ENCODE peak calls at places on chromosomes 1 and 21, in six cellular contexts. Z, N, T, Y, X and L are unnamed samples.

GRCh38 chr1:155909894-155910293 is 1.3 kb downstream of the RIT1 start:
- DNase-seq in Z (no peak), N (no peak), T (peak), Y (no peak), X (no peak), L (no peak)

GRCh38 chr1:145994391-145995120 is 1.8 kb downstream of the TXNIP start:
- DNase-seq in Z (no peak), N (no peak), T (peak), Y (no peak), X (no peak), L (no peak)

GRCh38 chr1:70008658-70009057 is 196.7 kb downstream of the LRRC40 start:
- DNase-seq in Z (no peak), N (no peak), T (peak), Y (no peak), X (no peak), L (no peak)

GRCh38 chr1:41046347-41046775 is 24.8 kb upstream of the SLFNL1 start:
- DNase-seq in Z (no peak), N (peak), T (no peak), Y (no peak), X (no peak), L (no peak)

GRCh38 chr1:64759968-64760367 is 15.1 kb downstream of the RAVER2 start:
- DNase-seq in Z (no peak), N (no peak), T (no peak), Y (no peak), X (no peak), L (no peak)

GRCh38 chr1:224543453-224543852 is 72.7 kb upstream of the CNIH3 start:
- DNase-seq in Z (no peak), N (no peak), T (peak), Y (peak), X (no peak), L (no peak)

GRCh38 chr1:28141685-28142084 is 34.8 kb downstream of the PTAFR start:
- DNase-seq in Z (no peak), N (no peak), T (no peak), Y (no peak), X (no peak), L (no peak)

GRCh38 chr1:89453123-89453972 is 71.3 kb upstream of the LRRC8B start:
- DNase-seq in Z (no peak), N (no peak), T (no peak), Y (no peak), X (no peak), L (no peak)

GRCh38 chr1:204072951-204073836 is at the start of gene SOX13:
- DNase-seq in Z (peak), N (peak), T (peak), Y (peak), X (peak), L (peak)

GRCh38 chr21:33078907-33079582 is 9.1 kb downstream of the OLIG1 start:
- DNase-seq in Z (no peak), N (no peak), T (peak), Y (peak), X (no peak), L (no peak)

GRCh38 chr1:230303822-230304221 is 122.3 kb downstream of the PGBD5 start:
- DNase-seq in Z (no peak), N (no peak), T (peak), Y (no peak), X (no peak), L (no peak)

GRCh38 chr21:45525910-45526306 is 16.3 kb downstream of the SLC19A1 start:
- DNase-seq in Z (no peak), N (no peak), T (no peak), Y (no peak), X (no peak), L (no peak)

GRCh38 chr1:178774263-178774662 is 49.2 kb downstream of the RALGPS2 start:
- DNase-seq in Z (peak), N (peak), T (peak), Y (no peak), X (no peak), L (no peak)

GRCh38 chr1:30964706-30965105 is 56.1 kb upstream of the SDC3 start:
- DNase-seq in Z (no peak), N (no peak), T (no peak), Y (no peak), X (no peak), L (no peak)

GRCh38 chr1:86616871-86617270 is 70.0 kb downstream of the CLCA4 start:
- DNase-seq in Z (no peak), N (no peak), T (no peak), Y (no peak), X (no peak), L (no peak)

GRCh38 chr1:43549921-43550597 is 19.4 kb downstream of the PTPRF start:
- DNase-seq in Z (peak), N (peak), T (no peak), Y (no peak), X (peak), L (peak)

GRCh38 chr1:85339089-85339488 is 62.7 kb upstream of the BCL10 start:
- DNase-seq in Z (no peak), N (no peak), T (peak), Y (no peak), X (no peak), L (no peak)

GRCh38 chr1:40859017-40859416 is 3.1 kb downstream of the CITED4 start:
- DNase-seq in Z (no peak), N (no peak), T (no peak), Y (no peak), X (no peak), L (no peak)

GRCh38 chr1:230176871-230177411 is 109.9 kb downstream of the GALNT2 start:
- DNase-seq in Z (no peak), N (peak), T (peak), Y (no peak), X (no peak), L (peak)

GRCh38 chr1:174954686-174955669 is 44.8 kb upstream of the CACYBP start:
- DNase-seq in Z (peak), N (peak), T (no peak), Y (no peak), X (no peak), L (no peak)

GRCh38 chr1:85135456-85135798 is 65.4 kb downstream of the SYDE2 start:
- DNase-seq in Z (peak), N (peak), T (no peak), Y (no peak), X (no peak), L (no peak)

GRCh38 chr1:54273837-54274192 is 73.8 kb downstream of the MRPL37 start:
- DNase-seq in Z (no peak), N (peak), T (peak), Y (no peak), X (no peak), L (peak)

GRCh38 chr1:29655945-29656866 is 419.9 kb downstream of the PTPRU start:
- DNase-seq in Z (peak), N (no peak), T (no peak), Y (no peak), X (no peak), L (peak)

GRCh38 chr1:223628858-223629257 is 36.6 kb downstream of the CAPN8 start:
- DNase-seq in Z (no peak), N (no peak), T (no peak), Y (no peak), X (no peak), L (no peak)

GRCh38 chr1:247746391-247746935 is 1.5 kb downstream of the OR14A2 start:
- DNase-seq in Z (no peak), N (no peak), T (no peak), Y (peak), X (no peak), L (no peak)